ENCODE peak calls at places on chromosome 22, in five cellular contexts. Y, C, E, P and W are unnamed samples.

GRCh38 chr22:36417281-36417686 is 29.5 kb upstream of the MYH9 start:
- DNase-seq in P (no peak), Y (no peak), E (no peak), C (no peak), W (no peak)

GRCh38 chr22:22182990-22183264 is 61.7 kb upstream of the VPREB1 start:
- DNase-seq in E (no peak), C (no peak), P (no peak), Y (no peak), W (no peak)

GRCh38 chr22:37994982-37995381 is 10.6 kb upstream of the SOX10 start:
- DNase-seq in P (no peak), E (no peak), Y (no peak), C (no peak), W (no peak)

GRCh38 chr22:46758867-46759290 is 3.6 kb upstream of the TBC1D22A start:
- DNase-seq in Y (no peak), C (peak), P (no peak), E (peak), W (no peak)

GRCh38 chr22:45911601-45912271 is 65.2 kb downstream of the WNT7B start:
- DNase-seq in Y (peak), P (no peak), E (peak), C (no peak), W (peak)

GRCh38 chr22:20569059-20570058 is 61.9 kb downstream of the MED15 start:
- DNase-seq in Y (no peak), C (peak), P (no peak), E (no peak), W (no peak)

GRCh38 chr22:41762980-41763779 is 37.3 kb upstream of the CCDC134 start:
- DNase-seq in E (peak), C (peak), Y (no peak), P (no peak), W (no peak)

GRCh38 chr22:35648066-35649025 is at the start of gene APOL6:
- DNase-seq in E (no peak), P (peak), C (peak), Y (peak), W (no peak)

GRCh38 chr22:40878937-40879336 is 17.0 kb upstream of the DNAJB7 start:
- DNase-seq in Y (no peak), E (no peak), C (no peak), P (no peak), W (no peak)

GRCh38 chr22:46055176-46055850 is 78.4 kb upstream of the WNT7B start:
- DNase-seq in P (no peak), E (no peak), Y (no peak), C (no peak), W (no peak)

GRCh38 chr22:31102441-31103081 is 4.8 kb downstream of the SELENOM start:
- DNase-seq in E (no peak), Y (no peak), C (no peak), P (no peak), W (no peak)